ENCODE peak calls at places on chromosome 18, in ten cellular contexts. R, Q, J, G, N, B, M, T, Y and S are unnamed samples.

GRCh38 chr18:47901624-47902362 is 28.7 kb downstream of the SMAD2 start:
- DNase-seq in M (no peak), J (no peak), G (no peak), R (no peak), T (no peak), Q (no peak), B (peak; percentile 47), Y (peak; percentile 38), N (no peak), S (no peak)

GRCh38 chr18:23887035-23887434 is 127.5 kb upstream of the TTC39C start:
- DNase-seq in M (no peak), G (no peak), N (no peak), B (no peak), T (no peak), R (no peak), Q (no peak), Y (no peak), J (no peak), S (no peak)

GRCh38 chr18:76953186-76953982 is 131.0 kb downstream of the ZNF236 start:
- DNase-seq in Q (peak; percentile 85), J (no peak), Y (no peak), R (peak; percentile 21), B (no peak), M (peak; percentile 33), G (no peak), N (peak; percentile 76), T (no peak), S (no peak)

GRCh38 chr18:1020731-1021344 is 116.2 kb downstream of the ADCYAP1 start:
- DNase-seq in M (no peak), Y (no peak), B (no peak), T (no peak), N (no peak), R (no peak), Q (no peak), J (no peak), G (no peak), S (no peak)

GRCh38 chr18:31566576-31567306 is 24.9 kb upstream of the TTR start:
- DNase-seq in M (no peak), Q (no peak), B (no peak), N (no peak), G (no peak), Y (no peak), T (no peak), J (no peak), R (no peak), S (no peak)

GRCh38 chr18:33805592-33805991 is 227.6 kb downstream of the ASXL3 start:
- DNase-seq in T (no peak), J (no peak), G (no peak), Y (no peak), Q (no peak), M (no peak), N (no peak), R (no peak), B (no peak), S (no peak)

GRCh38 chr18:43322133-43322532 is 44.8 kb upstream of the SYT4 start:
- DNase-seq in G (no peak), B (no peak), R (no peak), Y (no peak), N (no peak), T (no peak), Q (no peak), J (no peak), M (no peak), S (no peak)

GRCh38 chr18:27861539-27861938 is 315.4 kb downstream of the CDH2 start:
- DNase-seq in T (no peak), G (no peak), R (no peak), Q (no peak), Y (no peak), N (no peak), J (no peak), B (no peak), M (no peak), S (no peak)

GRCh38 chr18:74395006-74395405 is 62.1 kb downstream of the DIPK1C start:
- DNase-seq in G (no peak), N (no peak), B (no peak), Y (no peak), R (no peak), Q (no peak), M (no peak), J (no peak), T (no peak), S (no peak)